ENCODE peak calls at places on chromosome 12, in nine cellular contexts. One of them, this sample, is unnamed.
A peak's percentile ranks its signal among the peaks of the same experiment; 100 is the strongest.

GRCh38 chr12:53993397-53994267 is 6.3 kb upstream of the HOXC9 start:
- DNase-seq in A549: no peak
- DNase-seq in SK-N-SH: no peak
- DNase-seq in HepG2: no peak
- DNase-seq in GM12878: no peak
- DNase-seq in GM23338: no peak
- DNase-seq in HCT116: no peak
- DNase-seq in K562: no peak
- DNase-seq in Panc1: no peak
- DNase-seq in this sample: no peak

GRCh38 chr12:124392271-124392990 is 97.5 kb downstream of the RFLNA start:
- DNase-seq in A549: peak; percentile 90
- DNase-seq in SK-N-SH: peak; percentile 77
- DNase-seq in HepG2: no peak
- DNase-seq in GM12878: no peak
- DNase-seq in GM23338: peak; percentile 75
- DNase-seq in HCT116: peak; percentile 55
- DNase-seq in K562: no peak
- DNase-seq in Panc1: no peak
- DNase-seq in this sample: peak; percentile 74

GRCh38 chr12:14454098-14454907 is 88.8 kb downstream of the ATF7IP start:
- DNase-seq in A549: peak; percentile 17
- DNase-seq in SK-N-SH: peak; percentile 26
- DNase-seq in HepG2: peak; percentile 65
- DNase-seq in GM12878: peak; percentile 30
- DNase-seq in GM23338: peak; percentile 92
- DNase-seq in HCT116: peak; percentile 59
- DNase-seq in K562: peak; percentile 50
- DNase-seq in Panc1: peak; percentile 45
- DNase-seq in this sample: peak; percentile 36

GRCh38 chr12:124533456-124533855 is 34.0 kb downstream of the NCOR2 start:
- DNase-seq in A549: no peak
- DNase-seq in SK-N-SH: no peak
- DNase-seq in HepG2: no peak
- DNase-seq in GM12878: no peak
- DNase-seq in GM23338: no peak
- DNase-seq in HCT116: no peak
- DNase-seq in K562: no peak
- DNase-seq in Panc1: no peak
- DNase-seq in this sample: no peak

GRCh38 chr12:41897593-41897992 is 247.1 kb downstream of the GXYLT1 start:
- DNase-seq in A549: no peak
- DNase-seq in SK-N-SH: no peak
- DNase-seq in HepG2: no peak
- DNase-seq in GM12878: no peak
- DNase-seq in GM23338: no peak
- DNase-seq in HCT116: no peak
- DNase-seq in K562: no peak
- DNase-seq in Panc1: no peak
- DNase-seq in this sample: no peak

GRCh38 chr12:115251727-115252126 is 567.8 kb upstream of the TBX3 start:
- DNase-seq in A549: no peak
- DNase-seq in SK-N-SH: no peak
- DNase-seq in HepG2: no peak
- DNase-seq in GM12878: no peak
- DNase-seq in GM23338: peak; percentile 39
- DNase-seq in HCT116: no peak
- DNase-seq in K562: no peak
- DNase-seq in Panc1: no peak
- DNase-seq in this sample: no peak

GRCh38 chr12:3333583-3333982 is 157.4 kb upstream of the PRMT8 start:
- DNase-seq in A549: peak; percentile 16
- DNase-seq in SK-N-SH: peak; percentile 42
- DNase-seq in HepG2: peak; percentile 48
- DNase-seq in GM12878: no peak
- DNase-seq in GM23338: peak; percentile 95
- DNase-seq in HCT116: peak; percentile 38
- DNase-seq in K562: peak; percentile 20
- DNase-seq in Panc1: no peak
- DNase-seq in this sample: no peak

GRCh38 chr12:32893458-32893857 is 3.1 kb downstream of the PKP2 start:
- DNase-seq in A549: no peak
- DNase-seq in SK-N-SH: no peak
- DNase-seq in HepG2: peak; percentile 74
- DNase-seq in GM12878: no peak
- DNase-seq in GM23338: peak; percentile 46
- DNase-seq in HCT116: no peak
- DNase-seq in K562: no peak
- DNase-seq in Panc1: no peak
- DNase-seq in this sample: no peak

GRCh38 chr12:42507589-42507988 is 82.0 kb downstream of the PRICKLE1 start:
- DNase-seq in A549: no peak
- DNase-seq in SK-N-SH: peak; percentile 38
- DNase-seq in HepG2: no peak
- DNase-seq in GM12878: no peak
- DNase-seq in GM23338: no peak
- DNase-seq in HCT116: no peak
- DNase-seq in K562: no peak
- DNase-seq in Panc1: no peak
- DNase-seq in this sample: no peak

GRCh38 chr12:39103552-39104165 is 198.3 kb upstream of the CPNE8 start:
- DNase-seq in A549: peak; percentile 64
- DNase-seq in SK-N-SH: peak; percentile 67
- DNase-seq in HepG2: peak; percentile 59
- DNase-seq in GM12878: peak; percentile 15
- DNase-seq in GM23338: peak; percentile 87
- DNase-seq in HCT116: peak; percentile 70
- DNase-seq in K562: peak; percentile 63
- DNase-seq in Panc1: peak; percentile 61
- DNase-seq in this sample: peak; percentile 21

GRCh38 chr12:120865094-120865493 is 39.1 kb downstream of the SPPL3 start:
- DNase-seq in A549: no peak
- DNase-seq in SK-N-SH: no peak
- DNase-seq in HepG2: no peak
- DNase-seq in GM12878: no peak
- DNase-seq in GM23338: no peak
- DNase-seq in HCT116: no peak
- DNase-seq in K562: peak; percentile 24
- DNase-seq in Panc1: no peak
- DNase-seq in this sample: no peak

GRCh38 chr12:18882690-18883089 is 144.8 kb downstream of the CAPZA3 start:
- DNase-seq in A549: no peak
- DNase-seq in SK-N-SH: no peak
- DNase-seq in HepG2: peak; percentile 5
- DNase-seq in GM12878: no peak
- DNase-seq in GM23338: no peak
- DNase-seq in HCT116: no peak
- DNase-seq in K562: peak; percentile 2
- DNase-seq in Panc1: no peak
- DNase-seq in this sample: no peak

DNA sequence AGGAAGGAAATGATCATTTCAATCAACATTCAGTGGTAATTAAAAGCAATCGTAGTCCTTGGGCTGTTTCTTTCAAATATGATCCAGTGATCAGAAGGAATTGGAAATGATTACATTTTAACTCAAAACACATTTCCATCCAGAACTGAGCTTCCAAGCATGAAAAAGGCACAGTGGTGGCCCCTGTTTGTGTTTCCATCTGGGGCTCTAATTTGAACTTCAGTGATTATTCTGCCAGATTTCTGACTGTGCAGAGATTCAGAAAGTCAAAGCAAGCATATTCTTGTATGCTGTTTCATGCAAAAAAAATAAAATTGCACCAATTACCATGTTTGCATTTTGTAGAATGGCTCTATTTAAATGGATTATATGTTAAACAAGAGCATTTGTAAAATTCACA is 157.1 kb upstream of the LMNTD1 start:
- DNase-seq in A549: no peak
- DNase-seq in SK-N-SH: no peak
- DNase-seq in HepG2: no peak
- DNase-seq in GM12878: no peak
- DNase-seq in GM23338: no peak
- DNase-seq in HCT116: no peak
- DNase-seq in K562: no peak
- DNase-seq in Panc1: no peak
- DNase-seq in this sample: no peak
- TF ChIP-seq REST in A549: no peak
- TF ChIP-seq REST in SK-N-SH: no peak
- TF ChIP-seq REST in HepG2: no peak
- TF ChIP-seq REST in GM12878: no peak
- TF ChIP-seq REST in GM23338: no peak
- TF ChIP-seq REST in HCT116: no peak
- TF ChIP-seq REST in K562: no peak
- TF ChIP-seq REST in Panc1: no peak
- TF ChIP-seq REST in this sample: no peak

GRCh38 chr12:62194616-62195015 is 65.6 kb upstream of the USP15 start:
- DNase-seq in A549: no peak
- DNase-seq in SK-N-SH: no peak
- DNase-seq in HepG2: no peak
- DNase-seq in GM12878: no peak
- DNase-seq in GM23338: no peak
- DNase-seq in HCT116: no peak
- DNase-seq in K562: no peak
- DNase-seq in Panc1: no peak
- DNase-seq in this sample: no peak
- TF ChIP-seq REST in A549: no peak
- TF ChIP-seq REST in SK-N-SH: no peak
- TF ChIP-seq REST in HepG2: no peak
- TF ChIP-seq REST in GM12878: no peak
- TF ChIP-seq REST in GM23338: no peak
- TF ChIP-seq REST in HCT116: no peak
- TF ChIP-seq REST in K562: no peak
- TF ChIP-seq REST in Panc1: no peak
- TF ChIP-seq REST in this sample: no peak

GRCh38 chr12:131616316-131617098 is 94.4 kb upstream of the SFSWAP start:
- DNase-seq in A549: no peak
- DNase-seq in SK-N-SH: no peak
- DNase-seq in HepG2: no peak
- DNase-seq in GM12878: no peak
- DNase-seq in GM23338: no peak
- DNase-seq in HCT116: no peak
- DNase-seq in K562: no peak
- DNase-seq in Panc1: no peak
- DNase-seq in this sample: no peak
- TF ChIP-seq REST in A549: no peak
- TF ChIP-seq REST in SK-N-SH: no peak
- TF ChIP-seq REST in HepG2: no peak
- TF ChIP-seq REST in GM12878: no peak
- TF ChIP-seq REST in GM23338: no peak
- TF ChIP-seq REST in HCT116: no peak
- TF ChIP-seq REST in K562: no peak
- TF ChIP-seq REST in Panc1: no peak
- TF ChIP-seq REST in this sample: no peak

GRCh38 chr12:131896080-131896810 is 1.8 kb downstream of the ULK1 start:
- DNase-seq in A549: peak; percentile 95
- DNase-seq in SK-N-SH: peak; percentile 92
- DNase-seq in HepG2: peak; percentile 83
- DNase-seq in GM12878: no peak
- DNase-seq in GM23338: peak; percentile 91
- DNase-seq in HCT116: peak; percentile 70
- DNase-seq in K562: peak; percentile 89
- DNase-seq in Panc1: no peak
- DNase-seq in this sample: peak; percentile 73
- TF ChIP-seq REST in A549: no peak
- TF ChIP-seq REST in SK-N-SH: no peak
- TF ChIP-seq REST in HepG2: no peak
- TF ChIP-seq REST in GM12878: no peak
- TF ChIP-seq REST in GM23338: no peak
- TF ChIP-seq REST in HCT116: no peak
- TF ChIP-seq REST in K562: no peak
- TF ChIP-seq REST in Panc1: no peak
- TF ChIP-seq REST in this sample: no peak

DNA sequence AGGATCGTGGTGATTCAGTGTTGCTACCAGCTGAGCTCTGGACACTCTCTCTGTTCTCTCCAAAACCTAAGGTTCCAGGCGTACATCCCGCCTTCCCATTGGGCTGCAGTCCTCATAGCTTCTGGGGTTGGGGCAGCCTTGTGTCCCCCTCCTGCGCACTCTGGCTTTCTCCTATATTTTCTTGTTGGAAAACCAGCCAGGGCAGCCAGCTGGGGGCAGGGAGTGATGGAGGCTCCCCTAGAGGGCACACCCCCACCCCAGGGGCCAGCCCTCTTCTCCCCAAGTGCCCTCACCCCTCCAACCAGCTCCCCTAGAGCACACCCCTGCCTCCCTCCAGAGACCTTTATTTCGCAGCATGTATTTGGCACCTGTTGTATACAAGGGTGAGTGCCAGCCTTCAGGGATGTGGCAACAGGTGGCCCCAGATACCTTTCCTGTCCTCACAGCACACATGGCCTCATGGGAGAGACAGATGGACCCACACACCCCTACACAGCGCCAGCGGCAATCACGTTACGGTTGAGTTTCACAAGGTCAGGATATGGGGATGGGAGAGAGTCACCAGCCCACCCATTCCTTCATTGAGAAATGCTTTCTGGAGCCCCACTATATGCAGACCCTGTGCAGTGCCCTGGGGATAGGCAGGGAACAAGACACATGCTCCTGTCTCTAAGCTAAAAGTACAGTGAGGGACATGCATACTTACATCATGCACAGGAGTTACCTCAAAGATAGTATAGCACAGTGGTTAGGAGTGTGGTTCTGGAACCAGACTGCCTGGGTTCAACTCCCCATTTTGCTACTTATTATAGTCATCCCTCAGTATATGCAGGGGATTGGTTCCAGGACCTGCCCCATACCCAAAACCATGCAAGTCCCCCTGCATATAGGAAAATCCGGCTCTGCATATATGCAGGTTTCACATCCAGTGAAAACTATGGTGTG is 141.1 kb downstream of the PHETA1 start:
- DNase-seq in A549: no peak
- DNase-seq in SK-N-SH: no peak
- DNase-seq in HepG2: no peak
- DNase-seq in GM12878: no peak
- DNase-seq in GM23338: no peak
- DNase-seq in HCT116: no peak
- DNase-seq in K562: no peak
- DNase-seq in Panc1: no peak
- DNase-seq in this sample: no peak
- TF ChIP-seq REST in A549: no peak
- TF ChIP-seq REST in SK-N-SH: no peak
- TF ChIP-seq REST in HepG2: no peak
- TF ChIP-seq REST in GM12878: no peak
- TF ChIP-seq REST in GM23338: no peak
- TF ChIP-seq REST in HCT116: no peak
- TF ChIP-seq REST in K562: no peak
- TF ChIP-seq REST in Panc1: no peak
- TF ChIP-seq REST in this sample: no peak

This sample was measured in HL-60.